ENCODE peak calls at places on chromosome 12, in four cellular contexts. One of them, this sample, is unnamed.

GRCh38 chr12:24379493-24379892 is 430.0 kb upstream of the SOX5 start:
- DNase-seq in Panc1: no peak
- DNase-seq in adrenal gland: no peak
- DNase-seq in GM06990: no peak
- DNase-seq in this sample: no peak

GRCh38 chr12:104651812-104652211 is 195.1 kb downstream of the CHST11 start:
- DNase-seq in GM06990: no peak
- DNase-seq in adrenal gland: no peak
- DNase-seq in Panc1: no peak
- DNase-seq in this sample: no peak

GRCh38 chr12:16350682-16351081 is 3.2 kb downstream of the MGST1 start:
- DNase-seq in Panc1: no peak
- DNase-seq in adrenal gland: peak
- DNase-seq in GM06990: no peak
- DNase-seq in this sample: no peak

GRCh38 chr12:28550757-28551381 is 360.6 kb downstream of the CCDC91 start:
- DNase-seq in Panc1: no peak
- DNase-seq in GM06990: no peak
- DNase-seq in adrenal gland: peak
- DNase-seq in this sample: no peak

GRCh38 chr12:33589609-33590114 is 150.0 kb upstream of the SYT10 start:
- DNase-seq in Panc1: no peak
- DNase-seq in GM06990: no peak
- DNase-seq in adrenal gland: no peak
- DNase-seq in this sample: no peak

GRCh38 chr12:111607239-111607638 is 8.1 kb upstream of the ATXN2 start:
- DNase-seq in Panc1: no peak
- DNase-seq in GM06990: no peak
- DNase-seq in adrenal gland: no peak
- DNase-seq in this sample: no peak

GRCh38 chr12:53431187-53431586 is 7.5 kb downstream of the AMHR2 start:
- DNase-seq in Panc1: no peak
- DNase-seq in GM06990: no peak
- DNase-seq in adrenal gland: no peak
- DNase-seq in this sample: no peak

GRCh38 chr12:54195736-54196347 is 7.1 kb upstream of the SMUG1 start:
- DNase-seq in Panc1: no peak
- DNase-seq in adrenal gland: no peak
- DNase-seq in GM06990: peak
- DNase-seq in this sample: no peak

GRCh38 chr12:57888407-57889157 is 42.1 kb upstream of the CTDSP2 start:
- DNase-seq in adrenal gland: peak
- DNase-seq in Panc1: no peak
- DNase-seq in GM06990: no peak
- DNase-seq in this sample: no peak

GRCh38 chr12:9792961-9793617 is 32.4 kb upstream of the CD69 start:
- DNase-seq in Panc1: no peak
- DNase-seq in adrenal gland: no peak
- DNase-seq in GM06990: no peak
- DNase-seq in this sample: no peak

GRCh38 chr12:25979059-25979458 is 20.6 kb downstream of the RASSF8 start:
- DNase-seq in Panc1: no peak
- DNase-seq in adrenal gland: no peak
- DNase-seq in GM06990: no peak
- DNase-seq in this sample: no peak

GRCh38 chr12:98741615-98742265 is 96.7 kb downstream of the APAF1 start:
- DNase-seq in Panc1: no peak
- DNase-seq in adrenal gland: no peak
- DNase-seq in GM06990: no peak
- DNase-seq in this sample: no peak

GRCh38 chr12:11927311-11927935 is 143.3 kb upstream of the BCL2L14 start:
- DNase-seq in adrenal gland: no peak
- DNase-seq in GM06990: no peak
- DNase-seq in Panc1: no peak
- DNase-seq in this sample: no peak

GRCh38 chr12:104833756-104834155 is 124.3 kb downstream of the SLC41A2 start:
- DNase-seq in GM06990: no peak
- DNase-seq in Panc1: no peak
- DNase-seq in adrenal gland: no peak
- DNase-seq in this sample: no peak

GRCh38 chr12:2624543-2625266 is 170.1 kb upstream of the FKBP4 start:
- DNase-seq in GM06990: no peak
- DNase-seq in Panc1: no peak
- DNase-seq in adrenal gland: no peak
- DNase-seq in this sample: no peak

GRCh38 chr12:32448581-32448980 is 49.2 kb downstream of the FGD4 start:
- DNase-seq in adrenal gland: no peak
- DNase-seq in Panc1: no peak
- DNase-seq in GM06990: no peak
- DNase-seq in this sample: no peak

GRCh38 chr12:3725267-3726115 is 27.4 kb downstream of the CRACR2A start:
- DNase-seq in adrenal gland: no peak
- DNase-seq in Panc1: no peak
- DNase-seq in GM06990: no peak
- DNase-seq in this sample: no peak

GRCh38 chr12:76024942-76025600 is 6.5 kb downstream of the PHLDA1 start:
- DNase-seq in GM06990: no peak
- DNase-seq in adrenal gland: no peak
- DNase-seq in Panc1: no peak
- DNase-seq in this sample: no peak

GRCh38 chr12:44839785-44840184 is 36.3 kb downstream of the NELL2 start:
- DNase-seq in adrenal gland: no peak
- DNase-seq in GM06990: no peak
- DNase-seq in Panc1: no peak
- DNase-seq in this sample: no peak

GRCh38 chr12:57201219-57201618 is 15.4 kb upstream of the NXPH4 start:
- DNase-seq in GM06990: no peak
- DNase-seq in adrenal gland: no peak
- DNase-seq in Panc1: no peak
- DNase-seq in this sample: no peak

GRCh38 chr12:62933871-62934798 is 815 bp downstream of the PPM1H start:
- DNase-seq in Panc1: no peak
- DNase-seq in adrenal gland: peak
- DNase-seq in GM06990: peak
- DNase-seq in this sample: peak

GRCh38 chr12:39824505-39825198 is 205.0 kb upstream of the ABCD2 start:
- DNase-seq in adrenal gland: no peak
- DNase-seq in GM06990: no peak
- DNase-seq in Panc1: no peak
- DNase-seq in this sample: no peak

GRCh38 chr12:2324375-2324774 is 271.6 kb downstream of the CACNA1C start:
- DNase-seq in adrenal gland: no peak
- DNase-seq in GM06990: no peak
- DNase-seq in Panc1: no peak
- DNase-seq in this sample: no peak

GRCh38 chr12:112096070-112096469 is 12.5 kb downstream of the NAA25 start:
- DNase-seq in GM06990: no peak
- DNase-seq in Panc1: no peak
- DNase-seq in adrenal gland: peak
- DNase-seq in this sample: peak

GRCh38 chr12:64679487-64679983 is 69.2 kb downstream of the RASSF3 start:
- DNase-seq in adrenal gland: peak
- DNase-seq in GM06990: no peak
- DNase-seq in Panc1: peak
- DNase-seq in this sample: no peak

GRCh38 chr12:80044694-80045046 is 54.7 kb upstream of the OTOGL start:
- DNase-seq in adrenal gland: peak
- DNase-seq in Panc1: no peak
- DNase-seq in GM06990: peak
- DNase-seq in this sample: no peak

GRCh38 chr12:18837025-18837424 is 99.1 kb downstream of the CAPZA3 start:
- DNase-seq in adrenal gland: no peak
- DNase-seq in Panc1: no peak
- DNase-seq in GM06990: no peak
- DNase-seq in this sample: no peak

GRCh38 chr12:14868916-14869315 is 16.7 kb downstream of the MGP start:
- DNase-seq in Panc1: no peak
- DNase-seq in GM06990: no peak
- DNase-seq in adrenal gland: peak
- DNase-seq in this sample: no peak

GRCh38 chr12:127583041-127583440 is 683.9 kb upstream of the TMEM132C start:
- DNase-seq in Panc1: no peak
- DNase-seq in GM06990: no peak
- DNase-seq in adrenal gland: no peak
- DNase-seq in this sample: no peak

GRCh38 chr12:74747305-74747704 is 209.7 kb downstream of the ATXN7L3B start:
- DNase-seq in Panc1: no peak
- DNase-seq in adrenal gland: no peak
- DNase-seq in GM06990: no peak
- DNase-seq in this sample: no peak

GRCh38 chr12:52244615-52244994 is 11.6 kb downstream of the KRT7 start:
- DNase-seq in Panc1: no peak
- DNase-seq in GM06990: no peak
- DNase-seq in adrenal gland: no peak
- DNase-seq in this sample: no peak

GRCh38 chr12:10966314-10966713 is 20.4 kb downstream of the TAS2R50 start:
- DNase-seq in Panc1: no peak
- DNase-seq in GM06990: no peak
- DNase-seq in adrenal gland: no peak
- DNase-seq in this sample: no peak

GRCh38 chr12:52198454-52199215 is 6.8 kb upstream of the KRT80 start:
- DNase-seq in adrenal gland: no peak
- DNase-seq in GM06990: no peak
- DNase-seq in Panc1: no peak
- DNase-seq in this sample: no peak

GRCh38 chr12:88310069-88310468 is 168.0 kb downstream of the TMTC3 start:
- DNase-seq in Panc1: no peak
- DNase-seq in adrenal gland: no peak
- DNase-seq in GM06990: no peak
- DNase-seq in this sample: no peak

GRCh38 chr12:68336754-68337343 is 4.7 kb upstream of the MDM1 start:
- DNase-seq in GM06990: no peak
- DNase-seq in adrenal gland: peak
- DNase-seq in Panc1: no peak
- DNase-seq in this sample: no peak

GRCh38 chr12:4701863-4702262 is 18.3 kb upstream of the GALNT8 start:
- DNase-seq in Panc1: no peak
- DNase-seq in GM06990: no peak
- DNase-seq in adrenal gland: no peak
- DNase-seq in this sample: no peak

GRCh38 chr12:3884671-3885070 is 11.5 kb upstream of the PARP11 start:
- DNase-seq in GM06990: no peak
- DNase-seq in Panc1: no peak
- DNase-seq in adrenal gland: no peak
- DNase-seq in this sample: no peak

DNA sequence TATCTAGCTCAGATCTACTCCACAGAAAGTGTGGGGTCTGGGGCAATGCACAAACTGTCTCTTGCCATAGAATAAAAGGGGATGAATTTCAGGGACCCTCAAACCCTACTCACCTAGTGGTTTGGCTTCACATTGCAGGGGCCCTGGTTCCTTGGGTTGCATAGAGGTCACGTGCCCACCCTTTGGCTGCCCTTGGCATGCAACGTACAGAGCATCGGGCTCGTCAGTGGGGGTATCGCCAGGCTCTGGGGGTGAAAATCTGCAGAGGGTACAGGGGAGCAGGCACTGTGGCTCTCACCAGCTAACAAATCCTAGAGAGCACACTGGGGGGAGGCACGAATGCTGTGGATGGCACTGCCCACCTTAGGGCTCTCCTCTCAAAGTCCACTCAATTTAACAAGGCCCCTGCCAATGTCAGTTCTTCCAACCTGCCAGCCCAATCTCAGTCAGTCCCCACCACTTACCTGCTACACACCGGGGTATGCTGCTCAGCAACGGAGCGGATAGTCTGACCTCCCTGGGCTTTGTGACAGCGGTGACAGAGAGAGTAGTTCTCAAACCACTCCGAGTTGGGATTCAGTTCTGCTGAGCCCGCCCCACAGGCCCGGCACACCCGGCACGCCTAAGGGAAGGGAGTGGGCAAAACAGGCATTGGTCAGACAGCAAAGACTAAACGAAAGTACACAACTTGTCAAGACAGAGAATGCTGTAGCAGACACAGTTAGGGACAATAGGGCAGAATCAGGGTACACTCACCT is 8.0 kb downstream of the KMT2D start:
- DNase-seq in Panc1: no peak
- DNase-seq in GM06990: no peak
- DNase-seq in adrenal gland: no peak
- DNase-seq in this sample: no peak
- TF ChIP-seq CTCF in Panc1: no peak
- TF ChIP-seq CTCF in GM06990: no peak
- TF ChIP-seq CTCF in adrenal gland: no peak
- TF ChIP-seq CTCF in this sample: no peak

DNA sequence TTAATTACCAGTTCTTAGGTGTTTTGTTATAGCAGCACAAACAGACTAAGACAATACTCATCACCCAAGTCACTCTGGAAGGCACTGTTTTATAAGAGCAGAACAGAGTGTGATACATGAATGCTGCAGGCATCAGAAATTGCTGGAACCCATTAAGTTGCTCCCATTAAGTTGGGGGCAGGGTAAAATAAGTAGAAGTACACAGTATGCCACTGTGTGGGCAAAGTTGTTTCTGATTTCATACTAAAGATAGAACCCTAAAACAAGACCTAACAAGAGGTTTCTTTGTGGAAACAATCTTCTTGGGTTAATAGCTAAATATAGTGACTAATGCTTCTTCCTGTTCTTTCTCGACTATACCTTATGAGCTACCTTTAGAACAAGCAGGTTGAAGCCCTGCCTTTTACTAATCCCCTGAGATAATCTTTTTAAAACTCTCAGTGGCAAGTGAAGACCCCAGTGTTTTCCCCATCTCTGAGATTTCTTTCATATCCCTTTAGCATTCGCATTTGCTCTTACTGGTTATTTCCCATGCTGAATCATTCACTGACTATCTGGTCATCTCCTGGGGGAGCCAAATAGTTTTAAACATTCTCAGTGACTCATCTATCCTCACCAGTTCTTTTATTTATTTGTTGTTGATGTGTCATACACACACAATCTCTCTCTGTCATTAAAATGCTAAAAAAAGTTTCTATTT is 52.3 kb downstream of the SOCS2 start:
- DNase-seq in GM06990: peak
- DNase-seq in adrenal gland: peak
- DNase-seq in Panc1: peak
- DNase-seq in this sample: peak
- TF ChIP-seq CTCF in GM06990: no peak
- TF ChIP-seq CTCF in adrenal gland: no peak
- TF ChIP-seq CTCF in Panc1: no peak
- TF ChIP-seq CTCF in this sample: no peak

DNA sequence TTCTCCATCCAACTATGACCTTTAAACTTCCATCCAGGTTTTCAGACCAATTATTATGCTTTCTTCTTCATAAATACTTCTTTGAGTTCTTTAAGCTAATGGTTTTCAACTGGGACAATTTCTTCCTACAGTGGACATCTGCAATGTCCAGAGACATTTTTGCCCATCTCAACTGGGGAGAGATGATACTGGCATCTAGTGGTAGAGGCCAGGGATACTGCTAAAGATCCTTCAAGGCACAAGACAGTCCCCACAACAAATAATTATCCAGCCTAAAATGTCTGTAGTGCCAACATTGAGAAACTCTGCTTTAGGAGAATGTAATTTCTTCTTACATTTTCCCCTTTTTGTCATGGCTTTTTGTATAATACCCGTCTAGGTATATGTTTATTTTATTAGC is 10.6 kb downstream of the TRHDE start:
- DNase-seq in Panc1: no peak
- DNase-seq in adrenal gland: no peak
- DNase-seq in GM06990: no peak
- DNase-seq in this sample: no peak
- TF ChIP-seq CTCF in Panc1: peak
- TF ChIP-seq CTCF in adrenal gland: peak
- TF ChIP-seq CTCF in GM06990: peak
- TF ChIP-seq CTCF in this sample: no peak

GRCh38 chr12:94140556-94140955 is 7.8 kb upstream of the PLXNC1 start:
- DNase-seq in Panc1: no peak
- DNase-seq in adrenal gland: no peak
- DNase-seq in GM06990: peak
- DNase-seq in this sample: peak
- TF ChIP-seq CTCF in Panc1: peak
- TF ChIP-seq CTCF in adrenal gland: peak
- TF ChIP-seq CTCF in GM06990: peak
- TF ChIP-seq CTCF in this sample: peak